ENCODE peak calls at places on chromosomes 12 and 14, in four cellular contexts. I is endothelial cell of umbilical vein, B is WTC11, D is HCT116. G is an unnamed sample.

GRCh38 chr14:90332271-90332584 is 487 bp upstream of the NRDE2 start:
- DNase-seq in I (no peak), B (no peak), D (no peak), G (no peak)

GRCh38 chr14:58680698-58681097 is 42.9 kb downstream of the DACT1 start:
- DNase-seq in B (no peak), I (no peak), D (no peak), G (no peak)

GRCh38 chr14:92615451-92615850 is 101.9 kb downstream of the RIN3 start:
- DNase-seq in B (no peak), I (no peak), D (no peak), G (peak)

GRCh38 chr14:25231006-25231405 is 181.1 kb upstream of the STXBP6 start:
- DNase-seq in D (no peak), I (peak), B (no peak), G (no peak)

GRCh38 chr12:78863482-78864427 is 819 bp upstream of the SYT1 start:
- DNase-seq in D (no peak), I (peak), B (peak), G (no peak)

GRCh38 chr14:51056431-51056830 is 38.5 kb downstream of the TRIM9 start:
- DNase-seq in D (no peak), I (no peak), B (no peak), G (no peak)

GRCh38 chr14:68627868-68628604 is 164.8 kb downstream of the ZFP36L1 start:
- DNase-seq in I (no peak), B (peak), D (peak), G (no peak)

GRCh38 chr14:104121142-104121541 is 17.2 kb upstream of the KIF26A start:
- DNase-seq in I (no peak), B (no peak), D (no peak), G (no peak)

GRCh38 chr12:114911196-114911595 is 227.2 kb upstream of the TBX3 start:
- DNase-seq in B (no peak), D (no peak), I (no peak), G (no peak)

GRCh38 chr12:75658286-75658685 is 146.9 kb upstream of the KRR1 start:
- DNase-seq in I (no peak), D (no peak), B (no peak), G (no peak)

GRCh38 chr12:42976620-42977019 is 387.1 kb upstream of the PRICKLE1 start:
- DNase-seq in I (no peak), D (no peak), B (no peak), G (no peak)

GRCh38 chr12:112714166-112714565 is 77.4 kb upstream of the RPH3A start:
- DNase-seq in B (no peak), I (no peak), D (no peak), G (no peak)

GRCh38 chr14:24417832-24418491 is 11.5 kb downstream of the CBLN3 start:
- DNase-seq in I (no peak), D (no peak), B (no peak), G (no peak)

GRCh38 chr12:119096429-119097202 is 82.1 kb upstream of the HSPB8 start:
- DNase-seq in D (no peak), B (peak), I (no peak), G (no peak)

GRCh38 chr14:104392001-104392395 is 187.6 kb upstream of the C14orf180 start:
- DNase-seq in I (no peak), B (no peak), D (no peak), G (no peak)

GRCh38 chr12:58888131-58888783 is 32.0 kb downstream of the LRIG3 start:
- DNase-seq in D (no peak), I (peak), B (no peak), G (no peak)

GRCh38 chr14:54577977-54578376 is 11.0 kb downstream of the SAMD4A start:
- DNase-seq in D (no peak), I (peak), B (no peak), G (no peak)

GRCh38 chr12:116392061-116392460 is 114.6 kb upstream of the MED13L start:
- DNase-seq in D (no peak), B (no peak), I (no peak), G (no peak)

GRCh38 chr12:12086975-12087692 is 16.4 kb downstream of the BCL2L14 start:
- DNase-seq in I (no peak), D (no peak), B (peak), G (no peak)

GRCh38 chr12:121107681-121108080 is 25.0 kb upstream of the P2RX7 start:
- DNase-seq in I (no peak), B (no peak), D (no peak), G (no peak)

GRCh38 chr14:34063470-34064164 is 112.7 kb upstream of the EGLN3 start:
- DNase-seq in D (no peak), I (no peak), B (no peak), G (no peak)

GRCh38 chr14:99195602-99196309 is 76.2 kb downstream of the BCL11B start:
- DNase-seq in D (no peak), B (no peak), I (no peak), G (no peak)

GRCh38 chr14:100708349-100709217 is 18.1 kb upstream of the DLK1 start:
- DNase-seq in I (no peak), B (peak), D (peak), G (no peak)

GRCh38 chr14:104094709-104095425 is 9.4 kb downstream of the ASPG start:
- DNase-seq in I (peak), D (no peak), B (peak), G (peak)

GRCh38 chr12:58249610-58250009 is 308.2 kb downstream of the ATP23 start:
- DNase-seq in I (peak), D (no peak), B (no peak), G (no peak)

GRCh38 chr12:116861331-116861730 is 19.9 kb downstream of the HRK start:
- DNase-seq in I (no peak), B (no peak), D (no peak), G (peak)

GRCh38 chr14:29749327-29749726 is 178.3 kb downstream of the PRKD1 start:
- DNase-seq in D (no peak), I (peak), B (no peak), G (peak)
- TF ChIP-seq MAX in D (no peak), I (no peak), B (no peak), G (no peak)

GRCh38 chr12:15323530-15323929 is 1.2 kb downstream of the PTPRO start:
- DNase-seq in I (no peak), B (no peak), D (no peak), G (no peak)
- TF ChIP-seq MAX in I (no peak), B (no peak), D (no peak), G (no peak)

GRCh38 chr12:111398530-111398929 is 7.2 kb upstream of the SH2B3 start:
- DNase-seq in D (no peak), I (peak), B (no peak), G (peak)
- TF ChIP-seq MAX in D (no peak), I (no peak), B (no peak), G (no peak)

GRCh38 chr12:26704214-26704613 is 128.8 kb downstream of the ITPR2 start:
- DNase-seq in B (no peak), D (no peak), I (peak), G (no peak)

GRCh38 chr12:26701604-26702215 is 131.3 kb downstream of the ITPR2 start:
- DNase-seq in B (no peak), D (peak), I (peak), G (peak)

GRCh38 chr12:26700430-26700829 is 132.6 kb downstream of the ITPR2 start:
- DNase-seq in D (no peak), B (no peak), I (no peak), G (peak)

GRCh38 chr12:26699237-26699636 is 133.8 kb downstream of the ITPR2 start:
- DNase-seq in D (no peak), B (no peak), I (peak), G (no peak)

DNA sequence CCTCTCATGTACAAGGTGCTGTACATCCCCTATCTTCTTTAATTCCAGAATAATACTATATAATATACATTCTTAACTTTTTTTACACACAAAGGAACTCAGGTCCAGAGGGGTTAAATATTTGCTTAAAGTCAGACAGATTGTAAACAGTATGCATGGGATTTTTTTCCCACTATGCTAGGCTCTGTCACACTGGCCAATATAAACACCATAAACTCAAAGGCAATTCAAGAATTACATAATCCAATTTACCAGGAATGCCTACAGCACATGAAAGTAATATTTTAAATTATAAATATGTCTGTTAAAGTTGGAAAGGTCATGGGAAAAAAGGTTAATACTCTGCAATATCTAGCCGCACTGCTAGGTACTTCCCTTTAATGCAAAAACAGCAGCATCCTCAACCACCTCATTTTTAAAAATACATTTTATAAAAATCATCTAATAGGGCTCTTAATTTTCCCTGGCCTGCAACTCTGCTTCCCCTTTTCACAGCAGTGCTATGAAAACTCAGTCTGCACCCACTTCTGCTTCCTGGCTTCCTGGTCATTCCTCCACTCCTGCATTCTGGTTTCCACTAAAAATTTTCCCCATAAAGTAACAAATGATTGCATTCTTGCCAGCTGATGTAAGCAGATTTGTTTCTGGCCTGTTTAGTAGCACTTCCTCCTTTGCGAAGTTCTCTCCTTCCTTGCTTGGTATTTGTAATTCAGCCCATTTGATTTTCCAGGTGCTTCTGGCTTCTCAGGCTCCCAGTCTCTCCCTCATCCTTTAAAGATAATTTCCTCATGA is 128.1 kb downstream of the ITPR2 start:
- DNase-seq in I (peak), D (no peak), B (no peak), G (peak)
- TF ChIP-seq MAX in I (no peak), D (no peak), B (no peak), G (no peak)

GRCh38 chr12:49703647-49704137 is 3.5 kb downstream of the FMNL3 start:
- DNase-seq in I (peak), B (no peak), D (no peak), G (peak)
- TF ChIP-seq MAX in I (no peak), B (no peak), D (no peak), G (no peak)

G was measured in NB4.